ENCODE peak calls at places on chromosomes 11 and 22, in four cellular contexts. I is cardiac muscle cell, E is lung, L is upper lobe of right lung. A is an unnamed sample.
A peak's percentile ranks its signal among the peaks of the same experiment; 100 is the strongest.

GRCh38 chr11:1460396-1460795 is 26.2 kb downstream of the MOB2 start:
- DNase-seq in I (no peak), E (peak; percentile 41), L (peak; percentile 78), A (no peak)

GRCh38 chr11:9574556-9574805 is 1.0 kb downstream of the WEE1 start:
- DNase-seq in E (no peak), L (peak; percentile 72), I (no peak), A (no peak)

GRCh38 chr11:95108159-95108611 is 18.5 kb downstream of the ENDOD1 start:
- DNase-seq in L (no peak), I (no peak), E (no peak), A (no peak)

GRCh38 chr11:124070906-124071621 is 29.9 kb upstream of the OR10G7 start:
- DNase-seq in E (peak; percentile 69), L (peak; percentile 81), I (peak; percentile 75), A (peak; percentile 75)

GRCh38 chr22:37088108-37088605 is 21.4 kb downstream of the TMPRSS6 start:
- DNase-seq in I (no peak), L (no peak), E (no peak), A (no peak)

GRCh38 chr11:93032580-93032979 is 63.1 kb downstream of the MTNR1B start:
- DNase-seq in E (no peak), L (no peak), I (no peak), A (no peak)

GRCh38 chr11:83545911-83546310 is 259.7 kb upstream of the CCDC90B start:
- DNase-seq in L (no peak), I (no peak), E (no peak), A (no peak)

GRCh38 chr11:99973993-99974392 is 713.1 kb upstream of the ARHGAP42 start:
- DNase-seq in E (no peak), L (no peak), I (no peak), A (no peak)

GRCh38 chr22:34015642-34016041 is 95.4 kb upstream of the LARGE1 start:
- DNase-seq in L (no peak), I (no peak), E (no peak), A (no peak)

GRCh38 chr22:22047776-22048175 is 65.2 kb upstream of the TOP3B start:
- DNase-seq in L (no peak), E (no peak), I (no peak), A (no peak)

GRCh38 chr11:64298966-64299846 is 952 bp upstream of the CATSPERZ start:
- DNase-seq in L (peak; percentile 86), I (peak; percentile 30), E (no peak), A (no peak)

GRCh38 chr11:70802185-70802584 is 403.9 kb downstream of the CTTN start:
- DNase-seq in E (no peak), I (no peak), L (no peak), A (no peak)

GRCh38 chr22:30205281-30206115 is 41.1 kb downstream of the LIF start:
- DNase-seq in E (no peak), I (no peak), L (no peak), A (no peak)

GRCh38 chr11:76620471-76620870 is 50.1 kb downstream of the LRRC32 start:
- DNase-seq in L (no peak), E (no peak), I (no peak), A (no peak)

GRCh38 chr11:106422585-106422984 is 345.1 kb downstream of the AASDHPPT start:
- DNase-seq in L (no peak), E (no peak), I (no peak), A (no peak)

GRCh38 chr11:78801161-78801884 is 226.7 kb upstream of the NARS2 start:
- DNase-seq in I (no peak), L (no peak), E (peak; percentile 69), A (no peak)

GRCh38 chr11:2206291-2206690 is 34.7 kb upstream of the TH start:
- DNase-seq in E (no peak), I (no peak), L (no peak), A (no peak)

GRCh38 chr22:42169055-42169469 is 38.5 kb upstream of the CYP2D6 start:
- DNase-seq in I (peak; percentile 82), E (peak; percentile 71), L (no peak), A (peak; percentile 75)

GRCh38 chr11:67400251-67400941 is 1.3 kb downstream of the PPP1CA start:
- DNase-seq in E (no peak), L (no peak), I (no peak), A (no peak)

GRCh38 chr11:8225589-8226036 is 38.1 kb downstream of the LMO1 start:
- DNase-seq in L (peak; percentile 80), E (peak; percentile 68), I (peak; percentile 88), A (peak; percentile 86)

GRCh38 chr11:11975201-11976092 is 33.0 kb downstream of the DKK3 start:
- DNase-seq in E (no peak), L (peak; percentile 27), I (no peak), A (no peak)

GRCh38 chr11:125871391-125872137 is 15.9 kb upstream of the HYLS1 start:
- DNase-seq in I (peak; percentile 48), L (no peak), E (no peak), A (no peak)

GRCh38 chr11:69312418-69313399 is 18.8 kb downstream of the MYEOV start:
- DNase-seq in I (no peak), L (peak; percentile 60), E (no peak), A (no peak)

GRCh38 chr11:83813296-83813695 is 527.1 kb upstream of the CCDC90B start:
- DNase-seq in I (no peak), E (no peak), L (no peak), A (no peak)

GRCh38 chr22:17199131-17199731 is 20.0 kb downstream of the ADA2 start:
- DNase-seq in E (no peak), I (no peak), L (no peak), A (peak; percentile 64)

GRCh38 chr22:17194213-17194612 is 25.0 kb downstream of the ADA2 start:
- DNase-seq in I (no peak), E (no peak), L (no peak), A (no peak)

GRCh38 chr22:17201285-17201945 is 17.8 kb downstream of the ADA2 start:
- DNase-seq in L (no peak), E (no peak), I (peak; percentile 25), A (no peak)

GRCh38 chr22:17198188-17199130 is 20.8 kb downstream of the ADA2 start:
- DNase-seq in E (no peak), I (peak; percentile 60), L (no peak), A (peak; percentile 90)
- H3K4me3 ChIP-seq in E (no peak overlapping the region), I (no peak overlapping the region), L (peak overlapping the region; percentile 33), A (peak overlapping the region; percentile 71)

GRCh38 chr11:114610984-114611944 is 15.7 kb upstream of the NXPE4 start:
- DNase-seq in L (no peak), E (no peak), I (no peak), A (no peak)

GRCh38 chr11:114615448-114616361 is 20.1 kb upstream of the NXPE4 start:
- DNase-seq in I (no peak), L (no peak), E (no peak), A (no peak)

GRCh38 chr11:114614127-114614720 is 18.6 kb upstream of the NXPE4 start:
- DNase-seq in L (no peak), E (no peak), I (no peak), A (no peak)

GRCh38 chr11:114610550-114610949 is 15.0 kb upstream of the NXPE4 start:
- DNase-seq in L (no peak), I (no peak), E (no peak), A (no peak)

GRCh38 chr11:114612686-114613085 is 17.1 kb upstream of the NXPE4 start:
- DNase-seq in L (no peak), E (no peak), I (no peak), A (no peak)
- H3K9me3 ChIP-seq in L (no peaks in the 10 kb centered on the region), E (no peaks in the 10 kb centered on the region), I (peaks cover 5% of the 10 kb centered on the region), A (peaks cover 16% of the 10 kb centered on the region)

DNA sequence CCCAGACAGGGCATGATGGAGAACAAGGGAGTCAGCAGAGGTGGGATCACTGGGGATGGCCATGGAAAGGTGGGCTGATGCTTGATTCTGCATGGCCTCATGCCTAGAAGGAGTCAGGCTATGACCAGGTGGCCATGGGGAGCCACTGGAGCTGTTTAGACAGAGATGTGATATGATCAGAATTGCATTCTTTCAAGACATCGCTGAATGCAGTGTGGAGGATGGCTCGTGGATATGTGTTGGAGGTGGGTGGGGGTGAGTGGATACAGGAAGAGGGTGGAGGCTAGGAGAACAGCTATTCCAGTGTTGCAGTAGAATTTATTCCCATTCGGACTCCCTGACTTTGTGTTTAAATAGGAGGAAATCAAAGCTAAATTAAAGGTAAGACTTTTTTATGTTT is 841.1 kb downstream of the NTM start:
- DNase-seq in I (no peak), L (no peak), E (no peak), A (no peak)
- H3K4me3 ChIP-seq in I (no peak overlapping the region), L (no peak overlapping the region), E (no peak overlapping the region), A (no peak overlapping the region)

GRCh38 chr22:11307996-11308395 is 4220.0 kb upstream of the OR11H1 start:
- DNase-seq in I (no peak), E (no peak), L (no peak), A (no peak)
- H3K9me3 ChIP-seq in I (peaks cover 19% of the 10 kb centered on the region), E (peaks cover 27% of the 10 kb centered on the region), L (peaks cover 8% of the 10 kb centered on the region), A (no peaks in the 10 kb centered on the region)

DNA sequence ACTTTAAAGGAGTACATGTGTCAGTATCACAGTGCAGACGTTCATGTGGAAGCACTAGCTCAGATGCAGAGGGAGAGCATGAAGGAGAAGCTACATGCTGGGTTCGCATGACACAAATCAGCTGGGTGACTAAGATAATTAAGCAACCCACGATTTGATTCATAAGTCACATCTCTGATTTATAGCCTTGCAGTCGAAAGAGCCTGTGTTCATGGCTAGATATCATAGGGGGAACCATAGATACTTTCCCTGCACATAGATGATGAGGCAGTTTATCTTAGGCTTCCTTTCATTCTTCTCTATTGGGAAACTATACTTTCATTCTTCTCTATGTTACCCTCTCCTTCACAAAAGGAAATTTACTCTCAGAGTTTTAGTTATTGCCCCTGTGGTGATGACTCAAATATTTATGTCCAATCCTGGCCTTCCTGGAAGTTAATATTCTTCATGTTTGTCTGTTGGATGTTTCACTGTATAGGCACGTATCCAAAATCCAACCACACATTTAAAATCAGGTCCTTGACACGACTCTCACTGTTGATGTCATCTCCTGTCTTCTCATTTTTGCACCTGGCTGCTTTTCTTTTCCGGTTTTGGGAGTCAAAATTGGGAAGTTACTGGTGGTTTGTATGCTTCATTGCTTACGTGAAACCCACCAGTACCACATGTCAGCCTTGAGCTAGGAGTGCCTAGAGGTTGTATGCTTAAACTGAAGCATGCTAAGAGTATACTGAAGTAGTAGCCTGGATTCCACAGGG is 56.3 kb upstream of the SLC5A12 start:
- DNase-seq in E (no peak), I (no peak), L (no peak), A (no peak)
- H3K4me3 ChIP-seq in E (no peak overlapping the region), I (no peak overlapping the region), L (no peak overlapping the region), A (no peak overlapping the region)

A was measured in neuronal stem cell.